ENCODE peak calls at places on chromosomes 16 and 17, in nine cellular contexts. Z is tibial artery, L is OCI-LY7, D is brain microvascular endothelial cell, U is neuronal stem cell, H is HCT116, E is left ventricle myocardium inferior, I is HL-60, B is stomach. N is an unnamed sample.

GRCh38 chr16:71817690-71818089 is 9.1 kb upstream of the AP1G1 start:
- DNase-seq in H (no peak), Z (no peak), E (no peak), U (no peak), L (no peak), B (no peak), D (peak; percentile 28), I (no peak), N (no peak)

GRCh38 chr17:2940352-2940751 is 123.1 kb downstream of the OR1D5 start:
- DNase-seq in D (no peak), L (no peak), H (no peak), U (no peak), E (peak; percentile 70), B (peak; percentile 79), Z (peak; percentile 44), I (no peak), N (no peak)

GRCh38 chr16:35311475-35311874 is 1852.1 kb downstream of the TP53TG3F start:
- DNase-seq in U (no peak), L (no peak), Z (no peak), E (no peak), B (no peak), H (no peak), I (no peak), D (no peak), N (no peak)

GRCh38 chr17:21029032-21029431 is 13.8 kb downstream of the USP22 start:
- DNase-seq in I (no peak), U (no peak), D (peak; percentile 81), H (no peak), L (no peak), Z (peak; percentile 72), E (no peak), B (no peak), N (peak; percentile 83)

GRCh38 chr16:65510850-65511249 is 389.0 kb upstream of the CDH11 start:
- DNase-seq in B (no peak), L (no peak), H (no peak), I (no peak), U (no peak), E (no peak), Z (no peak), D (peak; percentile 95), N (no peak)

GRCh38 chr17:4664230-4664629 is 22.8 kb upstream of the ALOX15 start:
- DNase-seq in E (no peak), B (no peak), L (no peak), I (no peak), Z (no peak), H (no peak), D (no peak), U (no peak), N (no peak)

GRCh38 chr16:47777191-47777590 is 316.1 kb downstream of the PHKB start:
- DNase-seq in Z (no peak), H (no peak), I (no peak), E (no peak), B (no peak), D (peak; percentile 7), U (no peak), L (no peak), N (no peak)

GRCh38 chr17:2803971-2804370 is 7.7 kb downstream of the RAP1GAP2 start:
- DNase-seq in Z (no peak), H (no peak), L (no peak), U (no peak), B (no peak), E (no peak), D (no peak), I (no peak), N (peak; percentile 64)

GRCh38 chr16:636206-637080 is at the start of gene METTL26:
- DNase-seq in D (peak; percentile 91), H (peak; percentile 63), B (peak; percentile 97), Z (peak; percentile 98), U (peak; percentile 94), I (peak; percentile 96), L (peak; percentile 96), E (peak; percentile 97), N (peak; percentile 97)

GRCh38 chr16:635573-636205 is 416 bp downstream of the METTL26 start:
- DNase-seq in E (no peak), D (no peak), Z (no peak), U (no peak), L (no peak), I (no peak), B (no peak), H (no peak), N (no peak)

GRCh38 chr16:634051-634670 is 1.9 kb downstream of the METTL26 start:
- DNase-seq in H (no peak), E (no peak), L (no peak), I (no peak), D (no peak), U (no peak), B (no peak), Z (no peak), N (peak; percentile 38)

GRCh38 chr16:633336-634050 is 2.6 kb downstream of the METTL26 start:
- DNase-seq in I (no peak), U (no peak), H (no peak), L (no peak), B (no peak), E (no peak), D (no peak), Z (no peak), N (peak; percentile 18)

GRCh38 chr16:634996-635395 is 1.1 kb downstream of the METTL26 start:
- DNase-seq in D (no peak), E (no peak), Z (no peak), U (no peak), H (no peak), I (no peak), B (no peak), L (no peak), N (no peak)
- H3K27ac ChIP-seq in D (no peak overlapping the region), E (no peak overlapping the region), Z (no peak overlapping the region), U (no peak overlapping the region), H (peak overlapping the region; percentile 72), I (no peak overlapping the region), B (no peak overlapping the region), L (no peak overlapping the region), N (no peak overlapping the region)

GRCh38 chr17:9971991-9972390 is 66.9 kb upstream of the RCVRN start:
- DNase-seq in B (peak; percentile 35), Z (peak; percentile 81), E (peak; percentile 83), D (no peak), I (no peak), U (no peak), L (no peak), H (no peak), N (peak; percentile 25)

GRCh38 chr17:9976283-9977009 is 71.4 kb upstream of the RCVRN start:
- DNase-seq in D (no peak), B (no peak), I (no peak), L (no peak), Z (no peak), U (no peak), E (no peak), H (no peak), N (no peak)

GRCh38 chr17:9977175-9977574 is 72.1 kb upstream of the RCVRN start:
- DNase-seq in Z (no peak), U (no peak), E (no peak), L (no peak), D (no peak), B (no peak), H (no peak), I (no peak), N (no peak)

GRCh38 chr17:9973689-9974459 is 68.8 kb upstream of the RCVRN start:
- DNase-seq in U (no peak), Z (no peak), D (no peak), E (no peak), I (no peak), L (no peak), B (no peak), H (no peak), N (no peak)

GRCh38 chr17:9974460-9975381 is 69.7 kb upstream of the RCVRN start:
- DNase-seq in L (no peak), I (no peak), E (no peak), Z (no peak), H (no peak), U (no peak), B (no peak), D (no peak), N (no peak)
- H3K4me3 ChIP-seq in L (no peak overlapping the region), I (no peak overlapping the region), E (no peak overlapping the region), Z (no peak overlapping the region), H (no peak overlapping the region), U (no peak overlapping the region), B (no peak overlapping the region), D (no peak overlapping the region), N (no peak overlapping the region)

GRCh38 chr17:31857920-31858646 is 961 bp downstream of the COPRS start:
- DNase-seq in E (no peak), D (no peak), B (no peak), H (no peak), U (no peak), L (no peak), I (no peak), Z (no peak), N (peak; percentile 31)
- H3K27ac ChIP-seq in E (peak overlapping the region; percentile 90), D (peak overlapping the region; percentile 38), B (peak overlapping the region; percentile 96), H (peak overlapping the region; percentile 65), U (no peak overlapping the region), L (no peak overlapping the region), I (peak overlapping the region; percentile 8), Z (peak overlapping the region; percentile 73), N (peak overlapping the region; percentile 95)

GRCh38 chr16:56896244-56896643 is 31.2 kb downstream of the SLC12A3 start:
- DNase-seq in D (no peak), Z (no peak), H (no peak), B (peak; percentile 41), L (no peak), E (no peak), U (no peak), I (no peak), N (no peak)

GRCh38 chr16:56895813-56896212 is 30.8 kb downstream of the SLC12A3 start:
- DNase-seq in L (no peak), D (no peak), E (no peak), B (no peak), I (no peak), H (no peak), U (no peak), Z (no peak), N (no peak)

GRCh38 chr16:56894331-56894917 is 29.4 kb downstream of the SLC12A3 start:
- DNase-seq in L (no peak), E (no peak), I (no peak), B (no peak), U (no peak), Z (no peak), D (no peak), H (no peak), N (no peak)

GRCh38 chr16:56898847-56899246 is 33.1 kb upstream of the HERPUD1 start:
- DNase-seq in D (no peak), Z (no peak), U (no peak), L (no peak), B (no peak), H (no peak), E (no peak), I (no peak), N (no peak)

DNA sequence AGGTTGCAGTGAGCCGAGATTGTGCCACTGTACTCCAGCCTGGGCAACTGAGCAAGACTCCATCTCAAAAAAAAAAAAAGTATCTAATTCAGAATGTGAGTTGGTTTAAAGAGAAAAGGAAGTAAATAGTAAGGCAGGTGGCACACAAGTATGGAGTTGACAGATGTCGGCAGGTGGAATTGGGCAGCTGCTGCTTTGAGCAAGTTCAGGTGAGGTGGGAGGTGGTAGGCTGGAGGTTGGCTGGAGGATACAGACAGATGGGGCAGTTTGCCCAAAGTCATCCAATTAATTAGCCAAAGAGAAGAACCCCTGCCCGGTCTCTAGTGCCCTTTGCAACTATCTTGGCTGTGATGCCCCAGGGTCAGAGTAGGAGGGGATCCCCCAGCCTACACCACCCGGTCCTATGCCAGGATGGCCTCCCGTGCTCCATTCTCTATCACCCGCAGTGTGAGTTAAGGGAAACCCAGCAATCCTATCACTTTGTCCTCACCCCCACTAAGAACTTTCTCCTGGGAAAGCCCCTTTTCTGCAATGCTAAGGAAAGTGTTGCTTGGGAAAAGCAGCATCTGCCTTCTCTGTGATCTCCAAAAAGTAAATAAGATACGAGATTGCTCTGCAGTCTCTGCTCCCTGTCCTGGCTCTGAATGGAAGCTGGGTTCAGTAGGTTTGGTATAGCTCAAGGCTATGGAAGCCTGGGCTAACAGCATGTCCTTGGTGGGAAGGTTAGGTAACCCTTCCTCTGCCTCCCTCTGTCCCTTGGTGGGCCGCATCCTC is 32.2 kb downstream of the SLC12A3 start:
- DNase-seq in H (no peak), E (no peak), L (no peak), Z (no peak), B (no peak), I (no peak), D (no peak), U (no peak), N (no peak)
- H3K4me3 ChIP-seq in H (no peak overlapping the region), E (no peak overlapping the region), L (no peak overlapping the region), Z (no peak overlapping the region), B (no peak overlapping the region), I (no peak overlapping the region), D (no peak overlapping the region), U (no peak overlapping the region), N (no peak overlapping the region)

N was measured in adrenal gland.